ENCODE peak calls at places on chromosomes 12 and 14, in eight cellular contexts. P is CD8-positive, alpha-beta T cell; Q is cardiac fibroblast; S is NCI-H1092 treated with DMSO at 0.1 percent for 48 hours; A is HT1080; H is stimulated activated CD4-positive, alpha-beta T cell treated with anti-CD3 and anti-CD28 coated beads, Interleukin-4, amount 100 ng/mL, for 48 hours; T is NCI-H1105 treated with DMSO at 0.1 percent for 48 hours; I is NAMALWA. D is an unnamed sample.

GRCh38 chr14:102086346-102086971 is 385 bp downstream of the HSP90AA1 start:
- DNase-seq in P (peak), Q (peak), S (peak), A (no peak), H (peak), T (peak), I (peak), D (peak)

GRCh38 chr12:116650585-116650984 is 87.3 kb downstream of the SPRING1 start:
- DNase-seq in P (no peak), Q (no peak), S (no peak), A (no peak), H (no peak), T (no peak), I (no peak), D (no peak)

GRCh38 chr12:92331383-92331782 is 185.7 kb upstream of the BTG1 start:
- DNase-seq in P (no peak), Q (no peak), S (no peak), A (no peak), H (no peak), T (no peak), I (no peak), D (no peak)

GRCh38 chr12:78802593-78802992 is 62.0 kb upstream of the SYT1 start:
- DNase-seq in P (no peak), Q (peak), S (no peak), A (peak), H (no peak), T (no peak), I (no peak), D (peak)

GRCh38 chr14:67240168-67240932 is 885 bp upstream of the PALS1 start:
- DNase-seq in P (peak), Q (peak), S (peak), A (peak), H (peak), T (no peak), I (no peak), D (no peak)

GRCh38 chr14:104004849-104005248 is 62.5 kb upstream of the RD3L start:
- DNase-seq in P (no peak), Q (no peak), S (no peak), A (no peak), H (no peak), T (no peak), I (no peak), D (no peak)

GRCh38 chr12:113359939-113360748 is 1.8 kb downstream of the PLBD2 start:
- DNase-seq in P (no peak), Q (peak), S (no peak), A (peak), H (no peak), T (no peak), I (no peak), D (no peak)

GRCh38 chr12:91189526-91189925 is 6.9 kb upstream of the DCN start:
- DNase-seq in P (no peak), Q (peak), S (no peak), A (no peak), H (no peak), T (no peak), I (no peak), D (no peak)

GRCh38 chr12:116381744-116382455 is 104.4 kb upstream of the MED13L start:
- DNase-seq in P (no peak), Q (peak), S (no peak), A (peak), H (no peak), T (no peak), I (no peak), D (peak)

GRCh38 chr12:47885012-47885501 is 19.7 kb downstream of the VDR start:
- DNase-seq in P (no peak), Q (no peak), S (no peak), A (no peak), H (peak), T (no peak), I (no peak), D (no peak)

GRCh38 chr12:83514372-83514771 is 827.7 kb downstream of the TMTC2 start:
- DNase-seq in P (no peak), Q (no peak), S (no peak), A (peak), H (no peak), T (peak), I (no peak), D (no peak)

GRCh38 chr12:57864811-57865751 is 18.6 kb upstream of the CTDSP2 start:
- DNase-seq in P (no peak), Q (peak), S (no peak), A (peak), H (peak), T (no peak), I (no peak), D (peak)

GRCh38 chr12:53739285-53740129 is 12.3 kb upstream of the CALCOCO1 start:
- DNase-seq in P (no peak), Q (no peak), S (peak), A (no peak), H (no peak), T (peak), I (no peak), D (no peak)

GRCh38 chr14:91354979-91355685 is 62.5 kb downstream of the CCDC88C start:
- DNase-seq in P (peak), Q (no peak), S (peak), A (no peak), H (no peak), T (peak), I (peak), D (no peak)

GRCh38 chr12:64186789-64187188 is 35.3 kb downstream of the KICS2 start:
- DNase-seq in P (no peak), Q (no peak), S (no peak), A (peak), H (peak), T (no peak), I (no peak), D (no peak)

GRCh38 chr14:23449314-23449713 is 13.9 kb upstream of the MYH7 start:
- DNase-seq in P (peak), Q (no peak), S (no peak), A (no peak), H (no peak), T (no peak), I (no peak), D (no peak)

GRCh38 chr12:68591716-68592437 is 18.8 kb upstream of the RAP1B start:
- DNase-seq in P (no peak), Q (no peak), S (no peak), A (no peak), H (no peak), T (no peak), I (peak), D (no peak)

GRCh38 chr12:14394317-14395058 is 29.0 kb downstream of the ATF7IP start:
- DNase-seq in P (no peak), Q (peak), S (peak), A (peak), H (no peak), T (peak), I (peak), D (no peak)

GRCh38 chr14:22836301-22837058 is at the start of gene MMP14:
- DNase-seq in P (no peak), Q (peak), S (no peak), A (peak), H (no peak), T (peak), I (no peak), D (peak)

GRCh38 chr12:132489078-132489601 is 811 bp upstream of the FBRSL1 start:
- DNase-seq in P (peak), Q (no peak), S (no peak), A (no peak), H (no peak), T (no peak), I (peak), D (no peak)

GRCh38 chr12:83660727-83661126 is 974.0 kb downstream of the TMTC2 start:
- DNase-seq in P (no peak), Q (no peak), S (no peak), A (no peak), H (no peak), T (no peak), I (no peak), D (no peak)

GRCh38 chr12:44915958-44916357 is 39.8 kb upstream of the NELL2 start:
- DNase-seq in P (no peak), Q (no peak), S (no peak), A (no peak), H (no peak), T (no peak), I (no peak), D (no peak)

GRCh38 chr12:46560078-46560477 is 187.5 kb upstream of the SLC38A2 start:
- DNase-seq in P (no peak), Q (no peak), S (peak), A (no peak), H (no peak), T (no peak), I (no peak), D (no peak)

GRCh38 chr12:67807808-67808207 is 159.3 kb downstream of the DYRK2 start:
- DNase-seq in P (no peak), Q (peak), S (no peak), A (no peak), H (no peak), T (no peak), I (no peak), D (no peak)

GRCh38 chr12:40907115-40907521 is 214.9 kb downstream of the CNTN1 start:
- DNase-seq in P (no peak), Q (no peak), S (no peak), A (peak), H (no peak), T (no peak), I (no peak), D (no peak)

GRCh38 chr14:95267306-95267705 is 52.4 kb downstream of the CLMN start:
- DNase-seq in P (no peak), Q (no peak), S (no peak), A (no peak), H (no peak), T (no peak), I (no peak), D (no peak)

GRCh38 chr12:94621662-94622359 is 28.5 kb downstream of the TMCC3 start:
- DNase-seq in P (no peak), Q (peak), S (peak), A (peak), H (peak), T (peak), I (no peak), D (no peak)

GRCh38 chr12:106074361-106074705 is 64.4 kb downstream of the NUAK1 start:
- DNase-seq in P (no peak), Q (no peak), S (no peak), A (peak), H (no peak), T (no peak), I (no peak), D (no peak)

GRCh38 chr12:114406326-114407033 is 536 bp upstream of the TBX5 start:
- DNase-seq in P (no peak), Q (peak), S (no peak), A (no peak), H (no peak), T (no peak), I (no peak), D (no peak)

GRCh38 chr12:1553987-1554982 is 40.1 kb downstream of the FBXL14 start:
- DNase-seq in P (no peak), Q (no peak), S (no peak), A (no peak), H (peak), T (no peak), I (peak), D (no peak)

GRCh38 chr14:68924392-68925158 is 54.5 kb downstream of the ACTN1 start:
- DNase-seq in P (no peak), Q (no peak), S (no peak), A (no peak), H (no peak), T (no peak), I (no peak), D (peak)

GRCh38 chr12:48972213-48973021 is 882 bp upstream of the WNT10B start:
- DNase-seq in P (no peak), Q (no peak), S (no peak), A (peak), H (peak), T (no peak), I (no peak), D (no peak)

GRCh38 chr12:2364566-2365165 is 311.9 kb downstream of the CACNA1C start:
- DNase-seq in P (no peak), Q (no peak), S (no peak), A (no peak), H (no peak), T (no peak), I (no peak), D (no peak)

D was measured in amniotic stem cell.